ENCODE peak calls at places on chromosomes 3 and 15, in five cellular contexts. K is HTR-8/SVneo, I is left colon, O is retina, J is iris pigment epithelial cell. P is an unnamed sample.

GRCh38 chr3:159159546-159159945 is 357.7 kb downstream of the MFSD1 start:
- DNase-seq in K (no peak), I (no peak), O (no peak), J (no peak), P (no peak)

GRCh38 chr15:68310811-68311463 is 33.4 kb downstream of the FEM1B start:
- DNase-seq in K (no peak), I (no peak), O (no peak), J (no peak), P (no peak)

GRCh38 chr3:60301142-60301541 is 950.1 kb downstream of the FHIT start:
- DNase-seq in K (no peak), I (no peak), O (no peak), J (peak), P (no peak)

GRCh38 chr3:55481918-55482495 is 5.1 kb downstream of the WNT5A start:
- DNase-seq in K (no peak), I (no peak), O (peak), J (peak), P (no peak)

GRCh38 chr3:194689493-194689901 is 3.8 kb downstream of the FAM43A start:
- DNase-seq in K (no peak), I (no peak), O (no peak), J (no peak), P (peak)

GRCh38 chr15:61974759-61975158 is 85.5 kb downstream of the VPS13C start:
- DNase-seq in K (no peak), I (no peak), O (no peak), J (peak), P (no peak)

GRCh38 chr3:51710631-51711351 is 3.9 kb downstream of the GRM2 start:
- DNase-seq in K (no peak), I (no peak), O (no peak), J (peak), P (no peak)

GRCh38 chr3:45367451-45367850 is 20.9 kb upstream of the LARS2 start:
- DNase-seq in K (no peak), I (no peak), O (no peak), J (peak), P (peak)

GRCh38 chr15:27623560-27624305 is 475.4 kb downstream of the OCA2 start:
- DNase-seq in K (no peak), I (no peak), O (no peak), J (no peak), P (no peak)

GRCh38 chr15:83570756-83571155 is 83.2 kb upstream of the ADAMTSL3 start:
- DNase-seq in K (no peak), I (no peak), O (no peak), J (no peak), P (no peak)

GRCh38 chr3:183613366-183614293 is 21.8 kb upstream of the KLHL24 start:
- DNase-seq in K (no peak), I (no peak), O (no peak), J (no peak), P (no peak)

GRCh38 chr3:4302747-4303146 is 422 bp upstream of the SETMAR start:
- DNase-seq in K (no peak), I (peak), O (no peak), J (no peak), P (no peak)

GRCh38 chr15:48415036-48415886 is 84.0 kb downstream of the DUT start:
- DNase-seq in K (no peak), I (no peak), O (no peak), J (peak), P (no peak)

GRCh38 chr3:13362551-13362950 is 57.6 kb downstream of the NUP210 start:
- DNase-seq in K (no peak), I (no peak), O (no peak), J (no peak), P (no peak)

GRCh38 chr3:162597221-162597620 is 1100.6 kb downstream of the OTOL1 start:
- DNase-seq in K (no peak), I (no peak), O (no peak), J (no peak), P (no peak)

GRCh38 chr3:42301446-42302175 is 35.6 kb upstream of the CCK start:
- DNase-seq in K (no peak), I (no peak), O (no peak), J (no peak), P (no peak)

GRCh38 chr3:146517684-146518435 is 26.5 kb downstream of the PLSCR1 start:
- DNase-seq in K (no peak), I (no peak), O (no peak), J (no peak), P (no peak)

P was measured in HFF-Myc.